ENCODE peak calls at places on chromosomes 7 and 10, in six cellular contexts. V is RWPE1; A is substantia nigra; Y is naive thymus-derived CD4-positive, alpha-beta T cell; H is adrenal gland; L is brain microvascular endothelial cell. X is an unnamed sample.
A peak's percentile ranks its signal among the peaks of the same experiment; 100 is the strongest.

GRCh38 chr10:91652364-91652763 is 19.5 kb upstream of the PPP1R3C start:
- DNase-seq in V (peak; percentile 94), A (no peak), Y (no peak), H (no peak), L (peak; percentile 89), X (no peak)

GRCh38 chr7:35695628-35695888 is 623 bp upstream of the HERPUD2 start:
- DNase-seq in V (no peak), A (no peak), Y (no peak), H (no peak), L (no peak), X (no peak)

GRCh38 chr10:19993714-19994343 is 177.6 kb downstream of the PLXDC2 start:
- DNase-seq in V (no peak), A (no peak), Y (no peak), H (no peak), L (no peak), X (no peak)

GRCh38 chr7:7791523-7791922 is 73.1 kb upstream of the RPA3 start:
- DNase-seq in V (no peak), A (no peak), Y (no peak), H (no peak), L (no peak), X (no peak)

GRCh38 chr10:80463868-80464267 is 9.8 kb downstream of the TSPAN14 start:
- DNase-seq in V (no peak), A (no peak), Y (no peak), H (no peak), L (no peak), X (peak; percentile 34)

GRCh38 chr10:117552156-117552620 is 9.6 kb downstream of the EMX2 start:
- DNase-seq in V (no peak), A (no peak), Y (no peak), H (no peak), L (no peak), X (no peak)

GRCh38 chr7:144830811-144831210 is 5.0 kb downstream of the TPK1 start:
- DNase-seq in V (no peak), A (no peak), Y (no peak), H (no peak), L (peak; percentile 44), X (no peak)

GRCh38 chr10:60827791-60828488 is 49.7 kb downstream of the CDK1 start:
- DNase-seq in V (peak; percentile 37), A (no peak), Y (no peak), H (peak; percentile 35), L (peak; percentile 75), X (no peak)

GRCh38 chr7:124603066-124603465 is 162.5 kb downstream of the GPR37 start:
- DNase-seq in V (no peak), A (no peak), Y (no peak), H (no peak), L (no peak), X (no peak)

GRCh38 chr10:34016541-34016940 is 682.1 kb upstream of the NRP1 start:
- DNase-seq in V (no peak), A (no peak), Y (no peak), H (no peak), L (no peak), X (no peak)

GRCh38 chr10:182441-183201 is 47.4 kb downstream of the ZMYND11 start:
- DNase-seq in V (no peak), A (no peak), Y (no peak), H (no peak), L (no peak), X (no peak)

GRCh38 chr7:94400022-94400421 is 5.3 kb downstream of the COL1A2 start:
- DNase-seq in V (no peak), A (no peak), Y (no peak), H (no peak), L (no peak), X (no peak)

GRCh38 chr7:45919947-45920542 is 1.0 kb downstream of the IGFBP3 start:
- DNase-seq in V (no peak), A (no peak), Y (no peak), H (no peak), L (no peak), X (peak; percentile 38)

GRCh38 chr10:86224354-86225097 is 142.1 kb downstream of the GRID1 start:
- DNase-seq in V (no peak), A (no peak), Y (no peak), H (no peak), L (no peak), X (no peak)

GRCh38 chr10:129963076-129963830 is 821 bp downstream of the EBF3 start:
- DNase-seq in V (no peak), A (no peak), Y (no peak), H (no peak), L (no peak), X (peak; percentile 80)

GRCh38 chr7:6589829-6590644 is at the start of gene INTS15:
- DNase-seq in V (peak; percentile 84), A (peak; percentile 46), Y (peak; percentile 72), H (peak; percentile 80), L (peak; percentile 25), X (peak; percentile 90)

DNA sequence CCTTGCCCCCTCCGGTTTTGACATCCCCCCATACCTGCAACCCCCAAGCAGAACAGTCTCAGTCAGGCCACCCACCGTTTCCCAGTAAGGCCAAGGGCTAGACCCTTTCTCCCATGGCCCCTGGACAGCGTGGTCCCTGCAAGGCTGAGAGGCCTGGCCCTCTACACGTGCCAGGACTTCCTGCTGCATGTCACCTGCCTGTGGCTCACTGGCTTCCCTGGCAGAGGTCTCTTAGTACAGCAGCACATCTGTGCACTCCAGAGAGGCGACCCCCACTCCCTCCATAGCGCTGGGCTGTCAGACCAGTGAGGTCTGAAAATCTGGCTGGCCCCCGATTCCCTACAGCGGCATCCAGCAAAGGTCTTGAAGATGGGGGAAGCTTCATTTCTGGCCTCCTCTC is 26.4 kb upstream of the JAKMIP3 start:
- DNase-seq in V (no peak), A (no peak), Y (no peak), H (no peak), L (no peak), X (no peak)
- H3K27ac ChIP-seq in V (no peak overlapping the region), A (no peak overlapping the region), Y (no peak overlapping the region), H (no peak overlapping the region), L (no peak overlapping the region), X (no peak overlapping the region)

DNA sequence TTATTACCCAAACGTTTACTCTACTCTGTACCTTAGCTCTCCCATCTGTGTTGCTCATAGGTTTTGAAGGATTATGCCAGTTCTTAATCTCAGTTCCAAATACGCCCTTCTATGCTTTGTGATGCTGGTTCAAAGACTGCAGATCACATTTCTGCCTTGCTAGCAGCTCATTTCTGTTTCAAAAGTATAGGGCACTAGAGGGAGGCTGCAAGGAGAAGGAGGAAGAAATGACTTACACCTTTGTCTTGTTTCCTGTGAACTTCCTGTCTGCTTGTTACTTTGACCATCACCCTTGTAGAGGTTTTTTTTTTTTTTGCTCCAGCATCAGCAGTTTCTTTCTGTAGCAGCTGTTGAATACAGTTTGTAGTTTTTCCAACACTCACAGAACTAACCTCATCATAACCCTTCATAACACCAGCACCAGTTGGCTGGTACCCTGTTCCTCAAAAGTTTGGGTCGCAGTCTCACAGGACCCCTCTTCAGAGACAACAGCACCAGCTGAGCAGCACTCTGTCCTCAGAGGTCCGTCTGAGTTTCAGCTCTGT is 16.5 kb downstream of the SLK start:
- DNase-seq in V (no peak), A (no peak), Y (peak; percentile 25), H (no peak), L (no peak), X (no peak)
- H3K27ac ChIP-seq in V (no peak overlapping the region), A (no peak overlapping the region), Y (peak overlapping the region; percentile 64), H (no peak overlapping the region), L (no peak overlapping the region), X (no peak overlapping the region)

GRCh38 chr7:2283074-2283473 is 31.2 kb downstream of the SNX8 start:
- DNase-seq in V (no peak), A (no peak), Y (no peak), H (no peak), L (no peak), X (no peak)
- H3K27ac ChIP-seq in V (no peak overlapping the region), A (no peak overlapping the region), Y (no peak overlapping the region), H (no peak overlapping the region), L (no peak overlapping the region), X (no peak overlapping the region)

GRCh38 chr7:31734456-31734855 is 47.4 kb downstream of the PPP1R17 start:
- DNase-seq in V (peak; percentile 46), A (no peak), Y (no peak), H (no peak), L (no peak), X (no peak)
- H3K27ac ChIP-seq in V (peak overlapping the region; percentile 74), A (no peak overlapping the region), Y (no peak overlapping the region), H (no peak overlapping the region), L (no peak overlapping the region), X (no peak overlapping the region)

DNA sequence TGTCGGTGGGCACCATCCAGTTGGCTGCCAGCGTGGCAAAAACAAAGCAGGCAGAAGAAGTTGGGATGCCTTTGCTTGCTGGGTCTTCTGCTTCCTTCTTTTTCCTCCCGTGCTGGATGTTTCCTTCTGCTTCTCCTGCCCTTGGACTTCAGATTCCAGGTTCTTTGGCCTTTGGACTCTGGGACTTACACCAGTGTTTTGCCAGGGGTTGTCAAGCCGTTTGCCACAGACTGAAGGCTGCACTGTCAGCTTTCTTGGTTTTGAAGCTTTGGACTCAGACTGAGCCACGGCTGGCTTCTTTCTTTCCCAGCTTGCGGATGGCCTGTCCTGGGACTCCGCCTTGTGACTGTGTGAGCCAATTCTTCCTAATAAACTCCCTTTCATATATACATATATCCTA is 11.4 kb upstream of the LCOR start:
- DNase-seq in V (no peak), A (no peak), Y (no peak), H (no peak), L (no peak), X (no peak)
- H3K27ac ChIP-seq in V (no peak overlapping the region), A (no peak overlapping the region), Y (no peak overlapping the region), H (no peak overlapping the region), L (no peak overlapping the region), X (no peak overlapping the region)

X was measured in right cardiac atrium.